ENCODE peak calls at places on chromosomes 12 and 14, in six cellular contexts. S is RWPE2, O is cardiac muscle cell, Q is neural crest cell, G is WTC11, V is fibroblast of lung. R is an unnamed sample.
A peak's percentile ranks its signal among the peaks of the same experiment; 100 is the strongest.

GRCh38 chr14:63454863-63455622 is 88.1 kb downstream of the PPP2R5E start:
- DNase-seq in V (peak; percentile 51), O (no peak), Q (no peak), G (no peak), S (no peak), R (peak; percentile 58)

GRCh38 chr14:96204151-96205058 is at the start of gene BDKRB2:
- DNase-seq in O (peak; percentile 76), S (peak; percentile 87), G (peak; percentile 65), V (peak; percentile 91), Q (peak; percentile 47), R (peak; percentile 26)

GRCh38 chr12:71661977-71662522 is 1.6 kb downstream of the ZFC3H1 start:
- DNase-seq in Q (no peak), V (peak; percentile 53), S (no peak), G (no peak), O (no peak), R (no peak)

GRCh38 chr12:15808250-15808971 is 19.2 kb upstream of the EPS8 start:
- DNase-seq in G (no peak), O (no peak), V (peak; percentile 78), S (no peak), Q (no peak), R (no peak)

GRCh38 chr14:21771671-21772070 is 98.1 kb upstream of the OR4E1 start:
- DNase-seq in G (no peak), S (no peak), V (no peak), Q (no peak), O (no peak), R (no peak)

GRCh38 chr12:34108967-34109366 is 86.7 kb downstream of the ALG10 start:
- DNase-seq in Q (no peak), O (no peak), S (no peak), V (no peak), G (no peak), R (no peak)

GRCh38 chr12:48008349-48008748 is 4.1 kb upstream of the COL2A1 start:
- DNase-seq in S (no peak), V (no peak), O (peak; percentile 37), G (no peak), Q (no peak), R (no peak)

GRCh38 chr14:39367387-39367751 is 64.9 kb downstream of the FBXO33 start:
- DNase-seq in O (peak; percentile 13), V (no peak), G (peak; percentile 17), S (no peak), Q (no peak), R (no peak)

GRCh38 chr14:103127861-103128598 is 4.8 kb downstream of the TNFAIP2 start:
- DNase-seq in V (no peak), O (no peak), S (peak; percentile 87), G (no peak), Q (no peak), R (no peak)

GRCh38 chr12:4664111-4664510 is 15.2 kb downstream of the NDUFA9 start:
- DNase-seq in O (no peak), G (no peak), V (peak; percentile 78), S (no peak), Q (no peak), R (peak; percentile 50)

GRCh38 chr12:76878045-76878898 is 547 bp downstream of the CSRP2 start:
- DNase-seq in V (peak; percentile 8), Q (peak; percentile 34), G (peak; percentile 74), O (peak; percentile 60), S (no peak), R (no peak)

GRCh38 chr12:64674367-64674922 is 64.2 kb downstream of the RASSF3 start:
- DNase-seq in V (no peak), S (no peak), O (no peak), G (no peak), Q (no peak), R (no peak)

GRCh38 chr12:123398918-123399617 is 15.1 kb downstream of the KMT5A start:
- DNase-seq in O (no peak), Q (no peak), G (no peak), V (no peak), S (no peak), R (no peak)

GRCh38 chr14:68340262-68340661 is 452.6 kb downstream of the ZFP36L1 start:
- DNase-seq in G (no peak), S (no peak), Q (no peak), O (no peak), V (no peak), R (no peak)

GRCh38 chr12:88553941-88554658 is 26.2 kb downstream of the KITLG start:
- DNase-seq in Q (no peak), G (no peak), O (peak; percentile 23), V (peak; percentile 90), S (no peak), R (peak; percentile 70)

GRCh38 chr12:124834822-124835221 is 28.8 kb downstream of the SCARB1 start:
- DNase-seq in O (no peak), Q (no peak), V (no peak), G (no peak), S (no peak), R (no peak)

GRCh38 chr12:121404734-121405133 is 4.8 kb downstream of the RNF34 start:
- DNase-seq in S (no peak), Q (no peak), O (peak; percentile 85), V (peak; percentile 8), G (no peak), R (no peak)

GRCh38 chr12:1993341-1993740 is 10.9 kb downstream of the DCP1B start:
- DNase-seq in V (peak; percentile 97), Q (no peak), S (no peak), G (no peak), O (no peak), R (peak; percentile 41)

GRCh38 chr12:28578833-28579252 is 388.6 kb downstream of the CCDC91 start:
- DNase-seq in V (no peak), G (no peak), S (no peak), Q (no peak), O (no peak), R (no peak)

GRCh38 chr12:115574831-115575230 is 702.7 kb downstream of the MED13L start:
- DNase-seq in Q (no peak), S (no peak), O (no peak), V (no peak), G (no peak), R (no peak)

GRCh38 chr12:79993106-79993862 is 58.4 kb upstream of the PPP1R12A start:
- DNase-seq in O (no peak), S (no peak), G (peak; percentile 27), V (no peak), Q (no peak), R (no peak)
- TF ChIP-seq CTCF in O (no peak), S (no peak), G (no peak), V (no peak), Q (no peak), R (no peak)

GRCh38 chr12:53972152-53972702 is 699 bp upstream of the HOXC11 start:
- DNase-seq in Q (no peak), S (no peak), V (no peak), G (no peak), O (no peak), R (no peak)
- TF ChIP-seq CTCF in Q (no peak), S (no peak), V (no peak), G (no peak), O (no peak), R (no peak)

GRCh38 chr12:50167026-50167742 is at the start of gene CERS5:
- DNase-seq in V (peak; percentile 98), Q (peak; percentile 98), O (peak; percentile 98), S (peak; percentile 98), G (peak; percentile 99), R (peak; percentile 96)
- TF ChIP-seq CTCF in V (no peak), Q (peak; percentile 47), O (peak; percentile 3), S (no peak), G (peak; percentile 23), R (no peak)

GRCh38 chr12:100927825-100928224 is 133.2 kb downstream of the ANO4 start:
- DNase-seq in O (no peak), S (no peak), Q (no peak), G (no peak), V (peak; percentile 73), R (no peak)

GRCh38 chr12:100926669-100927248 is 132.2 kb downstream of the ANO4 start:
- DNase-seq in S (no peak), G (peak; percentile 66), O (peak; percentile 56), Q (peak; percentile 6), V (peak; percentile 12), R (peak; percentile 18)
- TF ChIP-seq CTCF in S (peak; percentile 45), G (no peak), O (peak; percentile 58), Q (peak; percentile 44), V (peak; percentile 36), R (peak; percentile 64)

DNA sequence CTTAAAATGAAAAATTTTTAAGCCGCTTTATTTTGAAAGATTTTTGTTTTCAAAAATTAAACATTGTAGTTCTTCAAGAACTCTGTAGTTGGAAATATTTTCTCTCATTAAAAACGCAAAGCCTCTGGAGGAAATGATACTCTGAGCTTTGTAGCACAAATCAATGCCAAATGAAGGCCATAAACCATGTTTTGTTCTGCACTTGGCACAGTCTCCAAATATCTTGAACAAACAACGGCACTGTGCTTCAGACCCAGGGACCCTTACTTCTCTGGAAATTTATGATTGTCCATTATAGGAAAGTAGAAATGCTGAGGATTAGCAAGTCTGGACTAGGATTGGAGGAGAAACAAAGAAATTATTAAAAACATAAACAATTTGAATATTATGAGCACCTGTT is 160.8 kb upstream of the BMP4 start:
- DNase-seq in S (no peak), O (no peak), G (no peak), V (no peak), Q (no peak), R (no peak)
- TF ChIP-seq CTCF in S (no peak), O (no peak), G (no peak), V (no peak), Q (no peak), R (no peak)

GRCh38 chr12:90987520-90987919 is 17.3 kb downstream of the EPYC start:
- DNase-seq in Q (no peak), G (no peak), O (no peak), V (no peak), S (no peak), R (no peak)
- TF ChIP-seq CTCF in Q (peak; percentile 45), G (no peak), O (no peak), V (no peak), S (no peak), R (no peak)

DNA sequence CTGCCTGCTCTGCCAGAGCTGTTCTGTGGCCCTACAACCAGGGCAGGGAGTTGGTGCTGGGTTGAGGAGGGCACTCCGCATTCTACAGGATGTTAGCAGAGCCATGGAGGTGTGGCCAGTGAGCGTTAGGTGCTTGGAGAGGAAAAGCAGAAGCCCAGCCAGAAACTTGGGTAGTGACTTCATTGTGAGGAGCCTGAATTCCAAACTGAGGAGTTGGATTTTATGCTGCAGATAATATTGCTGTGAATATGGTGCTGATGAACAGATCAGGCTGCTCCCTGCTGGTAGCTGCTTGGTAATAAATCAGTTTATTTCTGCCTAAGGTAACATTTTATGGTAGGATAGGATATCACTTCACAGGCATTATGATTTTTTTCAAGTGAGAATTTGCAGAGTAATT is 7.1 kb upstream of the CCDC175 start:
- DNase-seq in O (peak; percentile 15), V (peak; percentile 25), G (no peak), Q (no peak), S (no peak), R (peak; percentile 34)
- TF ChIP-seq CTCF in O (peak; percentile 28), V (peak; percentile 13), G (no peak), Q (no peak), S (no peak), R (no peak)

GRCh38 chr12:39442895-39443703 is at the start of gene KIF21A:
- DNase-seq in Q (peak; percentile 75), O (peak; percentile 96), G (peak; percentile 84), S (peak; percentile 89), V (peak; percentile 87), R (peak; percentile 55)
- TF ChIP-seq CTCF in Q (peak; percentile 75), O (peak; percentile 39), G (peak; percentile 36), S (peak; percentile 52), V (peak; percentile 33), R (peak; percentile 46)